ENCODE peak calls at places on chromosomes 3 and 15, in eight cellular contexts. One of them, this sample, is unnamed.

GRCh38 chr3:31004025-31004678 is 109.7 kb upstream of the GADL1 start:
- DNase-seq in cardiac muscle cell: peak
- DNase-seq in cardiac fibroblast: peak
- DNase-seq in WERI-Rb-1: no peak
- DNase-seq in AG04450: peak
- DNase-seq in naive thymus-derived CD4-positive, alpha-beta T cell: no peak
- DNase-seq in DND-41: no peak
- DNase-seq in tibial nerve: no peak
- DNase-seq in this sample: no peak

GRCh38 chr3:127676921-127677351 is 4.2 kb downstream of the ABTB1 start:
- DNase-seq in AG04450: no peak
- DNase-seq in naive thymus-derived CD4-positive, alpha-beta T cell: no peak
- DNase-seq in cardiac muscle cell: no peak
- DNase-seq in tibial nerve: no peak
- DNase-seq in WERI-Rb-1: no peak
- DNase-seq in DND-41: no peak
- DNase-seq in cardiac fibroblast: no peak
- DNase-seq in this sample: no peak

GRCh38 chr15:71245588-71245987 is 130.3 kb downstream of the THSD4 start:
- DNase-seq in naive thymus-derived CD4-positive, alpha-beta T cell: no peak
- DNase-seq in DND-41: no peak
- DNase-seq in cardiac muscle cell: no peak
- DNase-seq in WERI-Rb-1: no peak
- DNase-seq in AG04450: no peak
- DNase-seq in cardiac fibroblast: no peak
- DNase-seq in tibial nerve: no peak
- DNase-seq in this sample: no peak

GRCh38 chr3:125281411-125281810 is 68.9 kb upstream of the SLC12A8 start:
- DNase-seq in cardiac muscle cell: no peak
- DNase-seq in WERI-Rb-1: no peak
- DNase-seq in cardiac fibroblast: peak
- DNase-seq in tibial nerve: no peak
- DNase-seq in DND-41: no peak
- DNase-seq in AG04450: no peak
- DNase-seq in naive thymus-derived CD4-positive, alpha-beta T cell: no peak
- DNase-seq in this sample: no peak

GRCh38 chr15:99054892-99055291 is 47.3 kb upstream of the PGPEP1L start:
- DNase-seq in cardiac fibroblast: no peak
- DNase-seq in naive thymus-derived CD4-positive, alpha-beta T cell: no peak
- DNase-seq in DND-41: no peak
- DNase-seq in WERI-Rb-1: no peak
- DNase-seq in tibial nerve: no peak
- DNase-seq in AG04450: no peak
- DNase-seq in cardiac muscle cell: no peak
- DNase-seq in this sample: no peak

GRCh38 chr15:57149196-57149595 is 227.1 kb upstream of the CGNL1 start:
- DNase-seq in cardiac muscle cell: no peak
- DNase-seq in tibial nerve: no peak
- DNase-seq in AG04450: no peak
- DNase-seq in DND-41: no peak
- DNase-seq in naive thymus-derived CD4-positive, alpha-beta T cell: no peak
- DNase-seq in WERI-Rb-1: no peak
- DNase-seq in cardiac fibroblast: peak
- DNase-seq in this sample: no peak

GRCh38 chr15:90049666-90050604 is 48.8 kb downstream of the ZNF710 start:
- DNase-seq in DND-41: no peak
- DNase-seq in AG04450: no peak
- DNase-seq in cardiac muscle cell: no peak
- DNase-seq in naive thymus-derived CD4-positive, alpha-beta T cell: no peak
- DNase-seq in cardiac fibroblast: no peak
- DNase-seq in WERI-Rb-1: no peak
- DNase-seq in tibial nerve: no peak
- DNase-seq in this sample: no peak

GRCh38 chr3:116920836-116921596 is 211.4 kb downstream of the TUSC7 start:
- DNase-seq in tibial nerve: no peak
- DNase-seq in naive thymus-derived CD4-positive, alpha-beta T cell: no peak
- DNase-seq in cardiac fibroblast: peak
- DNase-seq in WERI-Rb-1: no peak
- DNase-seq in DND-41: no peak
- DNase-seq in cardiac muscle cell: no peak
- DNase-seq in AG04450: no peak
- DNase-seq in this sample: no peak

GRCh38 chr3:52193059-52193458 is 4.9 kb upstream of the ALAS1 start:
- DNase-seq in WERI-Rb-1: no peak
- DNase-seq in cardiac fibroblast: peak
- DNase-seq in cardiac muscle cell: no peak
- DNase-seq in naive thymus-derived CD4-positive, alpha-beta T cell: no peak
- DNase-seq in tibial nerve: no peak
- DNase-seq in AG04450: no peak
- DNase-seq in DND-41: no peak
- DNase-seq in this sample: no peak

GRCh38 chr3:27714692-27715453 is 7.2 kb downstream of the EOMES start:
- DNase-seq in cardiac muscle cell: peak
- DNase-seq in naive thymus-derived CD4-positive, alpha-beta T cell: no peak
- DNase-seq in tibial nerve: no peak
- DNase-seq in cardiac fibroblast: no peak
- DNase-seq in DND-41: no peak
- DNase-seq in AG04450: no peak
- DNase-seq in WERI-Rb-1: peak
- DNase-seq in this sample: no peak
- H3K4me3 ChIP-seq in cardiac muscle cell: peak
- H3K4me3 ChIP-seq in naive thymus-derived CD4-positive, alpha-beta T cell: peak
- H3K4me3 ChIP-seq in tibial nerve: no peak
- H3K4me3 ChIP-seq in cardiac fibroblast: peak
- H3K4me3 ChIP-seq in DND-41: no peak
- H3K4me3 ChIP-seq in AG04450: peak
- H3K4me3 ChIP-seq in WERI-Rb-1: peak
- H3K4me3 ChIP-seq in this sample: peak

DNA sequence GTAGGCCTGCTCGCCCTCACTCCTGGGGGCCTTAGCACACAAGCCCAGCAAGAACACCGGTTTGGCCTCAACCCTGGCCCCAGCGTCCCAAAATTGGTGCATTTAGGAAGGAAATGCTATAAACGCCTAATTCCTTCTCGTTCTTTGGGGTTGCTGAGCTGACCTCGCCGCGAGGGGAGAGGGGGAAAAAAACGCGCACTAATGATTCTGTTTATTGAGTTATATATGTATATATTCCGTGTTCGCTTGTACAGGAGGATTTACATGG is 3.9 kb downstream of the FEZF2 start:
- DNase-seq in cardiac muscle cell: no peak
- DNase-seq in tibial nerve: no peak
- DNase-seq in WERI-Rb-1: no peak
- DNase-seq in DND-41: no peak
- DNase-seq in AG04450: no peak
- DNase-seq in naive thymus-derived CD4-positive, alpha-beta T cell: no peak
- DNase-seq in cardiac fibroblast: no peak
- DNase-seq in this sample: no peak
- H3K4me3 ChIP-seq in cardiac muscle cell: peak
- H3K4me3 ChIP-seq in tibial nerve: no peak
- H3K4me3 ChIP-seq in WERI-Rb-1: peak
- H3K4me3 ChIP-seq in DND-41: no peak
- H3K4me3 ChIP-seq in AG04450: no peak
- H3K4me3 ChIP-seq in naive thymus-derived CD4-positive, alpha-beta T cell: no peak
- H3K4me3 ChIP-seq in cardiac fibroblast: no peak
- H3K4me3 ChIP-seq in this sample: no peak

DNA sequence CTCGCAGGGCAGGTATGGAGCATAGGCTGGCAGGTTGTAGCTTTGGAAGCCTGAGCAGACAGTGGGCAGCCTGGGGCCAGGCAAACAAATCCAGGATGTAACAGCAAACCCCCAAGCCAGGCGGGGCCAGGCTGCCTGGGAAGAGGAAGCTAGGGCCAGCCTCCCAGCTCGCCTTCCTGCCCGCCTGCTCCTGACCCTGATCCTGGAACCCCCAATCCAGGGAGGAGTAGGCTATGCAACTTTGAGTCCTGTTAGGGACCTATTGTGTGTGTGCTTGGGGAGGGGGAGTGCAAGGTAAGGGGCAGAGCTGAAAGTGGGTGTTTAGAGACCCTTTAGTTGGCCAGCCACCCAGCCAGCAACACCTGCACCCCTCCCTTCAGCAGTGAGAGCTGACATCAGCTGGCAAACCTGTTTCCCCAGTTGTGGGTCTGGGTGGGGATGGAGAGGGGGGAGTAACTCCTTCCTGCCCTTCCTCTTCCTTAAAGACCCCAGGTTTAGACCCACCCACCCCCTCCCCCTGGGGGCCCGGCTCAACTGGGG is 2.5 kb downstream of the NBEAL2 start:
- DNase-seq in DND-41: no peak
- DNase-seq in cardiac fibroblast: no peak
- DNase-seq in cardiac muscle cell: no peak
- DNase-seq in WERI-Rb-1: no peak
- DNase-seq in naive thymus-derived CD4-positive, alpha-beta T cell: no peak
- DNase-seq in AG04450: no peak
- DNase-seq in tibial nerve: no peak
- DNase-seq in this sample: no peak
- H3K4me3 ChIP-seq in DND-41: no peak
- H3K4me3 ChIP-seq in cardiac fibroblast: no peak
- H3K4me3 ChIP-seq in cardiac muscle cell: no peak
- H3K4me3 ChIP-seq in WERI-Rb-1: no peak
- H3K4me3 ChIP-seq in naive thymus-derived CD4-positive, alpha-beta T cell: peak
- H3K4me3 ChIP-seq in AG04450: no peak
- H3K4me3 ChIP-seq in tibial nerve: no peak
- H3K4me3 ChIP-seq in this sample: no peak

DNA sequence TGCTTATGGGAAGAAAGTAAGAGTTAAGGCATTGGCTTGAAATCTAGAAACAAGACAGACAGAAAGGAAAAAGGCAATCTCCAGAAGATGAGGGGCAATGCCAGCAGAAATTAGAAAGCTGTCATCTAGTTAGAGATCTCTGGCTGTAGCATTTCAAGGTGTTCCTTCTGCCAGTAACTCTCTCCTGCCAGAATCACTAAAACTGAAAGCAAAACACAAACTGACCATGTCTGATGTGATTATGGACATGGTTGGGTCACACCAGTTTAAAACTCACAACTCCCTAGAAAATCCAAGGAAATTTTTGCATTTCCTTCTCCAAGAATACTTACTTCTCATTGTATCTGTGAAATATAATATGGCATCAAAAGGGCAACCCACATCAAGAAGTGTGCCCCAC is 82.9 kb downstream of the LDHAL6B start:
- DNase-seq in naive thymus-derived CD4-positive, alpha-beta T cell: no peak
- DNase-seq in cardiac fibroblast: no peak
- DNase-seq in cardiac muscle cell: no peak
- DNase-seq in tibial nerve: no peak
- DNase-seq in AG04450: no peak
- DNase-seq in WERI-Rb-1: no peak
- DNase-seq in DND-41: no peak
- DNase-seq in this sample: no peak
- H3K4me3 ChIP-seq in naive thymus-derived CD4-positive, alpha-beta T cell: no peak
- H3K4me3 ChIP-seq in cardiac fibroblast: no peak
- H3K4me3 ChIP-seq in cardiac muscle cell: no peak
- H3K4me3 ChIP-seq in tibial nerve: no peak
- H3K4me3 ChIP-seq in AG04450: no peak
- H3K4me3 ChIP-seq in WERI-Rb-1: no peak
- H3K4me3 ChIP-seq in DND-41: no peak
- H3K4me3 ChIP-seq in this sample: no peak